ENCODE peak calls at places on chromosomes 16 and 17, in nine cellular contexts. S is mammary epithelial cell; X is CD8-positive, alpha-beta T cell; M is adrenal gland; G is stomach; V is A549; E is keratinocyte; U is aorta; D is ovary. Z is an unnamed sample.
A peak's percentile ranks its signal among the peaks of the same experiment; 100 is the strongest.

GRCh38 chr16:50699345-50700159 is 6.1 kb downstream of the NOD2 start:
- DNase-seq in S (peak; percentile 98), X (no peak), M (no peak), G (no peak), V (no peak), E (peak; percentile 81), U (peak; percentile 82), D (no peak), Z (no peak)

GRCh38 chr16:18803569-18804462 is 2.5 kb upstream of the ARL6IP1 start:
- DNase-seq in S (no peak), X (no peak), M (no peak), G (no peak), V (no peak), E (no peak), U (no peak), D (no peak), Z (no peak)

GRCh38 chr17:32763855-32764439 is 113.0 kb downstream of the MYO1D start:
- DNase-seq in S (no peak), X (no peak), M (no peak), G (no peak), V (no peak), E (no peak), U (no peak), D (no peak), Z (no peak)

GRCh38 chr16:49049191-49049590 is 232.4 kb downstream of the CBLN1 start:
- DNase-seq in S (no peak), X (no peak), M (no peak), G (no peak), V (no peak), E (no peak), U (no peak), D (no peak), Z (no peak)

GRCh38 chr16:3129137-3130131 is 5.4 kb upstream of the ZNF213 start:
- DNase-seq in S (peak; percentile 73), X (peak; percentile 77), M (peak; percentile 83), G (peak; percentile 73), V (no peak), E (no peak), U (peak; percentile 84), D (peak; percentile 67), Z (peak; percentile 86)

GRCh38 chr16:88770459-88771293 is 14.3 kb downstream of the PIEZO1 start:
- DNase-seq in S (peak; percentile 79), X (peak; percentile 63), M (peak; percentile 65), G (peak; percentile 40), V (no peak), E (peak; percentile 49), U (no peak), D (no peak), Z (no peak)

GRCh38 chr17:76414334-76415295 is 30.2 kb downstream of the SPHK1 start:
- DNase-seq in S (no peak), X (no peak), M (peak; percentile 80), G (peak; percentile 79), V (no peak), E (no peak), U (peak; percentile 88), D (peak; percentile 75), Z (peak; percentile 96)

GRCh38 chr17:12318614-12319266 is 298.1 kb downstream of the MAP2K4 start:
- DNase-seq in S (no peak), X (no peak), M (no peak), G (no peak), V (no peak), E (no peak), U (peak; percentile 80), D (no peak), Z (no peak)

GRCh38 chr17:37708616-37709212 is 36.1 kb downstream of the HNF1B start:
- DNase-seq in S (peak; percentile 75), X (no peak), M (no peak), G (peak; percentile 74), V (peak; percentile 72), E (no peak), U (no peak), D (no peak), Z (no peak)

GRCh38 chr17:48505788-48506187 is 25.0 kb downstream of the HOXB1 start:
- DNase-seq in S (peak; percentile 82), X (peak; percentile 38), M (peak; percentile 73), G (no peak), V (peak; percentile 78), E (peak; percentile 30), U (no peak), D (no peak), Z (no peak)

GRCh38 chr16:3027983-3028715 is 4.3 kb downstream of the THOC6 start:
- DNase-seq in S (peak; percentile 78), X (peak; percentile 83), M (peak; percentile 88), G (peak; percentile 94), V (peak; percentile 79), E (no peak), U (peak; percentile 92), D (peak; percentile 84), Z (peak; percentile 74)

GRCh38 chr17:57281887-57282653 is 25.7 kb downstream of the MSI2 start:
- DNase-seq in S (no peak), X (no peak), M (no peak), G (no peak), V (no peak), E (no peak), U (no peak), D (no peak), Z (no peak)

GRCh38 chr17:83182620-83183063 is 103.2 kb downstream of the METRNL start:
- DNase-seq in S (no peak), X (peak; percentile 10), M (peak; percentile 36), G (no peak), V (no peak), E (no peak), U (peak; percentile 71), D (no peak), Z (peak; percentile 82)

GRCh38 chr17:49074851-49075540 is 57.6 kb upstream of the B4GALNT2 start:
- DNase-seq in S (no peak), X (no peak), M (no peak), G (no peak), V (no peak), E (no peak), U (no peak), D (no peak), Z (no peak)

GRCh38 chr16:88951989-88952388 is 25.0 kb downstream of the CBFA2T3 start:
- DNase-seq in S (no peak), X (no peak), M (no peak), G (no peak), V (no peak), E (no peak), U (no peak), D (no peak), Z (peak; percentile 51)

GRCh38 chr16:87054154-87054553 is 263.0 kb downstream of the C16orf95 start:
- DNase-seq in S (no peak), X (no peak), M (no peak), G (no peak), V (no peak), E (no peak), U (no peak), D (no peak), Z (no peak)

GRCh38 chr16:30977502-30977901 is 7.5 kb upstream of the HSD3B7 start:
- DNase-seq in S (no peak), X (no peak), M (no peak), G (no peak), V (no peak), E (no peak), U (peak; percentile 74), D (no peak), Z (no peak)
- H3K27ac ChIP-seq in S (no peak overlapping the region), X (no peak overlapping the region), M (no peak overlapping the region), G (no peak overlapping the region), V (no peak overlapping the region), E (no peak overlapping the region), U (no peak overlapping the region), D (no peak overlapping the region), Z (no peak overlapping the region)

GRCh38 chr17:52148969-52149351 is 9.6 kb downstream of the CA10 start:
- DNase-seq in S (peak; percentile 81), X (no peak), M (no peak), G (no peak), V (no peak), E (no peak), U (no peak), D (no peak), Z (no peak)
- H3K4me1 ChIP-seq in S (peaks cover 51% of the 10 kb centered on the region), X (no peaks in the 10 kb centered on the region), M (no peaks in the 10 kb centered on the region), G (peaks cover 11% of the 10 kb centered on the region), V (no peaks in the 10 kb centered on the region), E (peaks cover 57% of the 10 kb centered on the region), U (no peaks in the 10 kb centered on the region), D (no peaks in the 10 kb centered on the region), Z (no peaks in the 10 kb centered on the region)

DNA sequence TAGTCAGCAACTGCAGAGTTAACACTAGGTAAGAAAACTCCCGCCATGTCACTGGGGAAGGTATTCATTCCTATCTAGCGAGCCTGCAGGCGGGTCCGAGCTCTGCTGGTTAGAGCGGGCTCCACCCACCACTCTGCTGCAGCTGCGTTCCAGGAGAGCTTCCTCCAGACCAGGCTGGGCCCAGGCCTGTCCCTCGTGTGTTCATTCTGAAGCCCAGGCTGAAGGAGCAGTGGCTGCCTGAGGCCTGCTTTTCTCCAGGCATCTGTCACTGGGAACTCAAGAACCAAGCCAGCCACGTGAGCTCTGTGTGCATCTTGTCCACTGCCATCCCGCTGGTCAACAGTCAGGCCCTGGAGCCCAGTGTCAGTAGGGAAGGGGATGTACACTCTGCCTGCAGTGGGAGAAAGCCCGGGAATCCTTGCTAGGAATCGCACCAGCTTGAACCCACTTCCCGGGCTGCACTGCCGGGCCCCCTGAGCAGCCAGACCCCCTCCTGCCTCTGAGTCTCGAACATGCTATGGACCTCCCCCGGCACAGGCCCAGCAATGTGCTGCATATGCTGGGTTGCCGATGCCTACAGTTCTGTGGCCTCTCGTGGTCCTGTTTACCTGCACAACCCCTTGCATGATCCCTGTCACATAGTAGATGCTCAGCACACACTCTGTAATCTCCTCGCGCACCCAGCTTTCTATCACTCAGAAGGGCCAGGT is 51.0 kb upstream of the ENPP7 start:
- DNase-seq in S (no peak), X (no peak), M (no peak), G (no peak), V (no peak), E (no peak), U (no peak), D (no peak), Z (no peak)
- H3K4me3 ChIP-seq in S (no peak overlapping the region), X (no peak overlapping the region), M (no peak overlapping the region), G (no peak overlapping the region), V (no peak overlapping the region), E (no peak overlapping the region), U (no peak overlapping the region), D (no peak overlapping the region), Z (no peak overlapping the region)

GRCh38 chr17:73349138-73349537 is 37.3 kb upstream of the CDC42EP4 start:
- DNase-seq in S (no peak), X (no peak), M (no peak), G (no peak), V (no peak), E (no peak), U (no peak), D (peak; percentile 37), Z (peak; percentile 47)

GRCh38 chr17:73352261-73352660 is 40.5 kb upstream of the CDC42EP4 start:
- DNase-seq in S (no peak), X (no peak), M (no peak), G (no peak), V (no peak), E (no peak), U (no peak), D (no peak), Z (no peak)

GRCh38 chr17:73350864-73351263 is 39.1 kb upstream of the CDC42EP4 start:
- DNase-seq in S (no peak), X (no peak), M (no peak), G (no peak), V (no peak), E (no peak), U (no peak), D (no peak), Z (no peak)

GRCh38 chr17:73349647-73350046 is 37.8 kb upstream of the CDC42EP4 start:
- DNase-seq in S (no peak), X (no peak), M (no peak), G (no peak), V (no peak), E (no peak), U (no peak), D (no peak), Z (no peak)

GRCh38 chr17:73351764-73352163 is 40.0 kb upstream of the CDC42EP4 start:
- DNase-seq in S (no peak), X (no peak), M (no peak), G (no peak), V (no peak), E (no peak), U (no peak), D (no peak), Z (no peak)
- H3K27ac ChIP-seq in S (no peak overlapping the region), X (no peak overlapping the region), M (no peak overlapping the region), G (no peak overlapping the region), V (no peak overlapping the region), E (no peak overlapping the region), U (no peak overlapping the region), D (no peak overlapping the region), Z (no peak overlapping the region)